ENCODE peak calls at places on chromosomes 12 and 14, in ten cellular contexts. One of them, this sample, is unnamed.

GRCh38 chr12:1217191-1217949 is 226.3 kb downstream of the ERC1 start:
- DNase-seq in NCI-H2081: no peak
- DNase-seq in Caki2: peak; percentile 69
- DNase-seq in T47D: peak; percentile 2
- DNase-seq in sigmoid colon: no peak
- DNase-seq in GM23338: no peak
- DNase-seq in HAP-1: no peak
- DNase-seq in AG08396: peak; percentile 17
- DNase-seq in EL: peak; percentile 83
- DNase-seq in right cardiac atrium: no peak
- DNase-seq in this sample: peak; percentile 61

GRCh38 chr12:95248604-95249355 is 31.2 kb downstream of the VEZT start:
- DNase-seq in AG08396: no peak
- DNase-seq in right cardiac atrium: no peak
- DNase-seq in sigmoid colon: no peak
- DNase-seq in EL: peak; percentile 10
- DNase-seq in NCI-H2081: no peak
- DNase-seq in HAP-1: no peak
- DNase-seq in T47D: no peak
- DNase-seq in GM23338: peak; percentile 28
- DNase-seq in Caki2: no peak
- DNase-seq in this sample: no peak

GRCh38 chr12:108567974-108568652 is 5.7 kb downstream of the ISCU start:
- DNase-seq in EL: no peak
- DNase-seq in right cardiac atrium: no peak
- DNase-seq in Caki2: peak; percentile 59
- DNase-seq in NCI-H2081: no peak
- DNase-seq in T47D: no peak
- DNase-seq in sigmoid colon: no peak
- DNase-seq in AG08396: no peak
- DNase-seq in GM23338: no peak
- DNase-seq in HAP-1: no peak
- DNase-seq in this sample: peak; percentile 28

GRCh38 chr12:124518051-124518932 is 49.1 kb downstream of the NCOR2 start:
- DNase-seq in AG08396: peak; percentile 95
- DNase-seq in right cardiac atrium: peak; percentile 99
- DNase-seq in GM23338: no peak
- DNase-seq in EL: peak; percentile 98
- DNase-seq in T47D: peak; percentile 99
- DNase-seq in sigmoid colon: peak; percentile 100
- DNase-seq in NCI-H2081: peak; percentile 97
- DNase-seq in Caki2: peak; percentile 97
- DNase-seq in HAP-1: peak; percentile 98
- DNase-seq in this sample: peak; percentile 99

GRCh38 chr12:54549774-54550451 is 512 bp downstream of the PDE1B start:
- DNase-seq in NCI-H2081: no peak
- DNase-seq in Caki2: no peak
- DNase-seq in right cardiac atrium: no peak
- DNase-seq in T47D: no peak
- DNase-seq in HAP-1: peak; percentile 23
- DNase-seq in EL: peak; percentile 21
- DNase-seq in sigmoid colon: peak; percentile 69
- DNase-seq in GM23338: peak; percentile 72
- DNase-seq in AG08396: peak; percentile 26
- DNase-seq in this sample: peak; percentile 3

GRCh38 chr12:26047401-26048226 is 77.2 kb downstream of the BHLHE41 start:
- DNase-seq in AG08396: no peak
- DNase-seq in right cardiac atrium: no peak
- DNase-seq in Caki2: no peak
- DNase-seq in HAP-1: no peak
- DNase-seq in T47D: no peak
- DNase-seq in NCI-H2081: no peak
- DNase-seq in EL: no peak
- DNase-seq in sigmoid colon: no peak
- DNase-seq in GM23338: peak; percentile 80
- DNase-seq in this sample: no peak

GRCh38 chr12:45726594-45727300 is 2.8 kb upstream of the ARID2 start:
- DNase-seq in GM23338: peak; percentile 43
- DNase-seq in right cardiac atrium: peak; percentile 86
- DNase-seq in HAP-1: peak; percentile 58
- DNase-seq in AG08396: peak; percentile 60
- DNase-seq in EL: peak; percentile 53
- DNase-seq in T47D: no peak
- DNase-seq in Caki2: peak; percentile 38
- DNase-seq in sigmoid colon: peak; percentile 83
- DNase-seq in NCI-H2081: no peak
- DNase-seq in this sample: peak; percentile 78

GRCh38 chr14:101519090-101519489 is 42.2 kb upstream of the DIO3 start:
- DNase-seq in right cardiac atrium: no peak
- DNase-seq in HAP-1: no peak
- DNase-seq in NCI-H2081: no peak
- DNase-seq in GM23338: no peak
- DNase-seq in sigmoid colon: no peak
- DNase-seq in Caki2: no peak
- DNase-seq in AG08396: no peak
- DNase-seq in T47D: no peak
- DNase-seq in EL: no peak
- DNase-seq in this sample: no peak

GRCh38 chr12:45349911-45350310 is 134.0 kb downstream of the ANO6 start:
- DNase-seq in sigmoid colon: no peak
- DNase-seq in EL: peak; percentile 18
- DNase-seq in right cardiac atrium: no peak
- DNase-seq in NCI-H2081: no peak
- DNase-seq in GM23338: no peak
- DNase-seq in HAP-1: no peak
- DNase-seq in AG08396: no peak
- DNase-seq in T47D: no peak
- DNase-seq in Caki2: no peak
- DNase-seq in this sample: peak; percentile 15

GRCh38 chr12:43113153-43113552 is 438.9 kb downstream of the ADAMTS20 start:
- DNase-seq in GM23338: peak; percentile 31
- DNase-seq in T47D: no peak
- DNase-seq in NCI-H2081: no peak
- DNase-seq in sigmoid colon: no peak
- DNase-seq in AG08396: no peak
- DNase-seq in HAP-1: peak; percentile 12
- DNase-seq in EL: no peak
- DNase-seq in right cardiac atrium: no peak
- DNase-seq in Caki2: peak; percentile 67
- DNase-seq in this sample: no peak

GRCh38 chr12:53623986-53624385 is 2.2 kb downstream of the ATF7 start:
- DNase-seq in Caki2: no peak
- DNase-seq in T47D: no peak
- DNase-seq in AG08396: peak; percentile 37
- DNase-seq in sigmoid colon: no peak
- DNase-seq in GM23338: no peak
- DNase-seq in HAP-1: no peak
- DNase-seq in right cardiac atrium: no peak
- DNase-seq in EL: peak; percentile 39
- DNase-seq in NCI-H2081: no peak
- DNase-seq in this sample: peak; percentile 67

GRCh38 chr14:33855672-33856071 is 95.2 kb downstream of the EGLN3 start:
- DNase-seq in AG08396: no peak
- DNase-seq in GM23338: peak; percentile 46
- DNase-seq in right cardiac atrium: no peak
- DNase-seq in EL: no peak
- DNase-seq in T47D: no peak
- DNase-seq in sigmoid colon: no peak
- DNase-seq in Caki2: no peak
- DNase-seq in NCI-H2081: no peak
- DNase-seq in HAP-1: no peak
- DNase-seq in this sample: no peak

GRCh38 chr12:123038966-123039365 is 58.5 kb downstream of the ARL6IP4 start:
- DNase-seq in AG08396: no peak
- DNase-seq in right cardiac atrium: no peak
- DNase-seq in NCI-H2081: no peak
- DNase-seq in EL: no peak
- DNase-seq in GM23338: no peak
- DNase-seq in T47D: no peak
- DNase-seq in HAP-1: no peak
- DNase-seq in Caki2: no peak
- DNase-seq in sigmoid colon: no peak
- DNase-seq in this sample: no peak

GRCh38 chr14:51564986-51565604 is 86.6 kb upstream of the FRMD6 start:
- DNase-seq in EL: no peak
- DNase-seq in HAP-1: peak; percentile 71
- DNase-seq in sigmoid colon: no peak
- DNase-seq in GM23338: no peak
- DNase-seq in right cardiac atrium: no peak
- DNase-seq in AG08396: no peak
- DNase-seq in Caki2: no peak
- DNase-seq in NCI-H2081: no peak
- DNase-seq in T47D: peak; percentile 93
- DNase-seq in this sample: peak; percentile 32

GRCh38 chr14:20659813-20660395 is 18.4 kb upstream of the OR6S1 start:
- DNase-seq in T47D: no peak
- DNase-seq in EL: no peak
- DNase-seq in Caki2: no peak
- DNase-seq in HAP-1: no peak
- DNase-seq in NCI-H2081: no peak
- DNase-seq in AG08396: no peak
- DNase-seq in GM23338: peak; percentile 51
- DNase-seq in right cardiac atrium: no peak
- DNase-seq in sigmoid colon: no peak
- DNase-seq in this sample: no peak

This sample was measured in astrocyte of the hippocampus.